ENCODE peak calls at places on chromosomes 13 and 19, in seven cellular contexts. Q is NCI-H1092; I is stimulated activated CD8-positive, alpha-beta memory T cell treated with anti-CD3 and anti-CD28 coated beads, Interleukin-4, amount 100 ng/mL, for 4 hours; J is RPMI8226; T is activated T-helper 9 cell treated with anti-CD3 and anti-CD28 coated beads, Interleukin-2, amount 50 U/mL, for 16 hours; V is immature natural killer cell; Y is RWPE2. K is an unnamed sample.

GRCh38 chr19:12918253-12918652 is 840 bp downstream of the SYCE2 start:
- DNase-seq in Y (no peak), V (no peak), I (no peak), Q (no peak), T (no peak), J (no peak), K (no peak)

GRCh38 chr13:20714563-20715339 is 11.3 kb downstream of the IL17D start:
- DNase-seq in J (no peak), Y (no peak), T (no peak), V (no peak), Q (no peak), I (no peak), K (no peak)

GRCh38 chr13:45269204-45269603 is 68.4 kb upstream of the KCTD4 start:
- DNase-seq in V (no peak), Y (no peak), J (no peak), I (no peak), T (no peak), Q (no peak), K (no peak)

GRCh38 chr19:3098515-3099346 is 4.6 kb downstream of the GNA11 start:
- DNase-seq in V (peak; percentile 33), Q (no peak), I (no peak), J (peak; percentile 9), T (no peak), Y (no peak), K (no peak)

GRCh38 chr13:40231311-40231710 is 435.1 kb downstream of the FOXO1 start:
- DNase-seq in V (no peak), J (no peak), Y (no peak), T (no peak), Q (no peak), I (no peak), K (no peak)

GRCh38 chr13:76903544-76904162 is 17.4 kb upstream of the KCTD12 start:
- DNase-seq in J (peak; percentile 66), I (peak; percentile 46), T (peak; percentile 42), V (peak; percentile 63), Y (no peak), Q (peak; percentile 70), K (no peak)

GRCh38 chr13:92967923-92968322 is 258.7 kb upstream of the GPC6 start:
- DNase-seq in I (no peak), Q (no peak), Y (no peak), V (no peak), T (no peak), J (no peak), K (no peak)

GRCh38 chr19:3403489-3404323 is 37.3 kb downstream of the NFIC start:
- DNase-seq in Q (no peak), J (no peak), I (no peak), V (no peak), Y (no peak), T (no peak), K (no peak)

GRCh38 chr19:46601318-46602224 is at the start of gene CALM3:
- DNase-seq in T (no peak), I (no peak), Q (no peak), V (peak; percentile 6), J (no peak), Y (no peak), K (peak; percentile 59)

GRCh38 chr19:10084803-10085202 is 1.3 kb upstream of the SHFL start:
- DNase-seq in Y (no peak), V (no peak), I (no peak), T (no peak), Q (no peak), J (no peak), K (no peak)

GRCh38 chr13:25232937-25233515 is 54.3 kb downstream of the MTMR6 start:
- DNase-seq in I (no peak), Q (peak; percentile 4), Y (no peak), V (no peak), T (no peak), J (peak; percentile 14), K (no peak)

GRCh38 chr19:33374406-33374703 is 846 bp downstream of the CEBPG start:
- DNase-seq in V (no peak), Y (no peak), I (no peak), Q (no peak), J (peak; percentile 38), T (no peak), K (no peak)

GRCh38 chr13:40388617-40389016 is 277.8 kb downstream of the FOXO1 start:
- DNase-seq in V (peak; percentile 90), J (peak; percentile 69), Y (no peak), I (peak; percentile 57), Q (no peak), T (peak; percentile 45), K (no peak)

GRCh38 chr19:4130635-4131438 is 6.9 kb upstream of the MAP2K2 start:
- DNase-seq in Y (no peak), J (no peak), V (no peak), I (no peak), T (no peak), Q (no peak), K (no peak)